ENCODE peak calls at places on chromosomes 7 and 10, in ten cellular contexts. G is activated effector memory CD4-positive, alpha-beta T cell treated with Interleukin-2 at 50 U/mL for 16 hours; W is T1000; T is CD8-positive, alpha-beta T cell; Z is HEK293T; X is iPS DF 6.9; V is left cardiac atrium; N is caudate nucleus; E is endodermal cell; A is H9. R is an unnamed sample.

GRCh38 chr7:40969641-40970040 is 733.2 kb downstream of the INHBA start:
- DNase-seq in T (no peak), A (no peak), W (no peak), N (no peak), X (no peak), G (no peak), Z (no peak), V (no peak), E (no peak), R (no peak)

GRCh38 chr7:27192546-27193334 is 7.2 kb downstream of the HOXA13 start:
- DNase-seq in N (no peak), G (no peak), X (no peak), Z (no peak), E (peak; percentile 61), T (no peak), V (no peak), W (no peak), A (peak; percentile 30), R (no peak)

GRCh38 chr10:101052285-101052684 is 9.5 kb upstream of the KAZALD1 start:
- DNase-seq in V (no peak), T (no peak), A (no peak), X (no peak), N (no peak), E (no peak), G (no peak), W (peak; percentile 31), Z (no peak), R (no peak)

GRCh38 chr10:126571203-126571602 is 99.3 kb downstream of the C10orf90 start:
- DNase-seq in N (no peak), V (no peak), T (no peak), W (no peak), A (peak; percentile 74), Z (no peak), X (no peak), G (no peak), E (peak; percentile 87), R (no peak)

GRCh38 chr10:35563266-35563891 is 41.8 kb upstream of the GJD4 start:
- DNase-seq in A (peak; percentile 71), X (peak; percentile 66), V (peak; percentile 56), W (no peak), E (peak; percentile 88), T (no peak), G (no peak), Z (peak; percentile 64), N (no peak), R (peak; percentile 55)

GRCh38 chr7:50598455-50599343 is 33.5 kb upstream of the DDC start:
- DNase-seq in T (no peak), A (no peak), V (no peak), Z (no peak), N (peak; percentile 23), G (no peak), E (no peak), W (no peak), X (no peak), R (no peak)

GRCh38 chr10:117137911-117138642 is at the start of gene VAX1:
- DNase-seq in W (no peak), Z (peak; percentile 60), E (peak; percentile 82), A (peak; percentile 55), G (no peak), T (no peak), N (peak; percentile 27), X (no peak), V (no peak), R (no peak)

GRCh38 chr7:47786557-47787248 is 161.6 kb downstream of the PKD1L1 start:
- DNase-seq in X (no peak), A (peak; percentile 75), V (peak; percentile 62), W (peak; percentile 97), Z (peak; percentile 42), E (peak; percentile 85), T (no peak), G (no peak), N (no peak), R (no peak)

GRCh38 chr10:4670737-4671136 is 155.3 kb upstream of the AKR1E2 start:
- DNase-seq in V (no peak), W (no peak), G (no peak), T (no peak), N (no peak), E (no peak), A (no peak), Z (no peak), X (no peak), R (no peak)

GRCh38 chr7:21850531-21851285 is 95.0 kb downstream of the CDCA7L start:
- DNase-seq in N (no peak), T (no peak), X (no peak), A (no peak), G (no peak), W (peak; percentile 5), V (no peak), Z (no peak), E (no peak), R (no peak)

GRCh38 chr10:6399241-6399701 is 180.8 kb downstream of the PRKCQ start:
- DNase-seq in T (no peak), W (no peak), X (no peak), A (no peak), G (no peak), V (peak; percentile 41), Z (no peak), E (no peak), N (peak; percentile 45), R (no peak)

GRCh38 chr7:129494041-129494440 is 8.3 kb upstream of the SMKR1 start:
- DNase-seq in W (no peak), N (no peak), E (no peak), V (no peak), Z (no peak), T (no peak), X (no peak), A (no peak), G (no peak), R (no peak)

GRCh38 chr7:131507592-131508331 is 48.7 kb downstream of the PODXL start:
- DNase-seq in V (peak; percentile 88), E (peak; percentile 89), T (peak; percentile 73), N (peak; percentile 79), A (no peak), X (peak; percentile 20), G (peak; percentile 66), Z (peak; percentile 77), W (peak; percentile 51), R (peak; percentile 84)

GRCh38 chr7:158614695-158615094 is 27.1 kb upstream of the PTPRN2 start:
- DNase-seq in V (no peak), N (no peak), T (no peak), E (no peak), W (no peak), G (no peak), X (no peak), A (no peak), Z (no peak), R (no peak)

GRCh38 chr7:32163141-32163806 is 93.1 kb upstream of the PDE1C start:
- DNase-seq in Z (no peak), T (no peak), V (peak; percentile 81), G (no peak), E (peak; percentile 63), W (peak; percentile 70), A (no peak), N (no peak), X (no peak), R (no peak)

GRCh38 chr7:121798896-121799295 is 74.1 kb upstream of the PTPRZ1 start:
- DNase-seq in E (peak; percentile 71), V (no peak), T (no peak), G (no peak), X (peak; percentile 39), A (peak; percentile 56), Z (no peak), N (no peak), W (no peak), R (no peak)

GRCh38 chr10:30433286-30433778 is 652 bp upstream of the MAP3K8 start:
- DNase-seq in G (peak; percentile 25), E (peak; percentile 92), W (no peak), A (peak; percentile 74), T (no peak), Z (peak; percentile 45), N (no peak), X (no peak), V (peak; percentile 87), R (peak; percentile 57)

GRCh38 chr10:117936136-117936535 is 110.6 kb downstream of the RAB11FIP2 start:
- DNase-seq in Z (no peak), A (no peak), G (no peak), V (no peak), T (no peak), N (no peak), X (no peak), W (no peak), E (no peak), R (no peak)

R was measured in DND-41.